ENCODE peak calls at places on chromosomes 13 and 19, in four cellular contexts. One of them, this sample, is unnamed. For H3K9me3 and H3K4me1, the result is how much of the 10 kb centered on the place peaks cover.

GRCh38 chr13:113934576-113934975 is 39.3 kb downstream of the C13orf46 start:
- DNase-seq in fibroblast of lung: no peak
- DNase-seq in left lung: peak
- DNase-seq in SJSA1: no peak
- DNase-seq in this sample: no peak

GRCh38 chr13:76799696-76800095 is 86.5 kb downstream of the KCTD12 start:
- DNase-seq in fibroblast of lung: no peak
- DNase-seq in left lung: no peak
- DNase-seq in SJSA1: no peak
- DNase-seq in this sample: no peak

GRCh38 chr19:3665681-3666544 is 34.4 kb downstream of the PIP5K1C start:
- DNase-seq in fibroblast of lung: no peak
- DNase-seq in left lung: peak
- DNase-seq in SJSA1: peak
- DNase-seq in this sample: peak

GRCh38 chr19:22261596-22261995 is 24.6 kb upstream of the ZNF729 start:
- DNase-seq in fibroblast of lung: no peak
- DNase-seq in left lung: no peak
- DNase-seq in SJSA1: no peak
- DNase-seq in this sample: no peak

GRCh38 chr13:102002271-102002670 is 399.6 kb downstream of the FGF14 start:
- DNase-seq in fibroblast of lung: peak
- DNase-seq in left lung: no peak
- DNase-seq in SJSA1: no peak
- DNase-seq in this sample: no peak

GRCh38 chr13:113796948-113797676 is 38.1 kb downstream of the TMEM255B start:
- DNase-seq in fibroblast of lung: no peak
- DNase-seq in left lung: no peak
- DNase-seq in SJSA1: no peak
- DNase-seq in this sample: no peak

GRCh38 chr13:38664920-38665319 is 22.0 kb upstream of the FREM2 start:
- DNase-seq in fibroblast of lung: no peak
- DNase-seq in left lung: no peak
- DNase-seq in SJSA1: no peak
- DNase-seq in this sample: no peak

GRCh38 chr19:3463039-3463958 is 17.0 kb downstream of the SMIM24 start:
- DNase-seq in fibroblast of lung: no peak
- DNase-seq in left lung: no peak
- DNase-seq in SJSA1: no peak
- DNase-seq in this sample: no peak

GRCh38 chr19:45187421-45188100 is 9.0 kb downstream of the BLOC1S3 start:
- DNase-seq in fibroblast of lung: no peak
- DNase-seq in left lung: no peak
- DNase-seq in SJSA1: no peak
- DNase-seq in this sample: peak

GRCh38 chr13:99948907-99949656 is 22.5 kb downstream of the ZIC5 start:
- DNase-seq in fibroblast of lung: no peak
- DNase-seq in left lung: no peak
- DNase-seq in SJSA1: no peak
- DNase-seq in this sample: no peak

GRCh38 chr19:35738021-35738886 is 4.0 kb downstream of the IGFLR1 start:
- DNase-seq in fibroblast of lung: no peak
- DNase-seq in left lung: no peak
- DNase-seq in SJSA1: no peak
- DNase-seq in this sample: no peak

GRCh38 chr19:750640-751423 is at the start of gene MISP:
- DNase-seq in fibroblast of lung: no peak
- DNase-seq in left lung: peak
- DNase-seq in SJSA1: no peak
- DNase-seq in this sample: no peak

GRCh38 chr19:14031719-14032480 is at the start of gene IL27RA:
- DNase-seq in fibroblast of lung: peak
- DNase-seq in left lung: peak
- DNase-seq in SJSA1: peak
- DNase-seq in this sample: peak

GRCh38 chr13:45544520-45544919 is 71.0 kb downstream of the ERICH6B start:
- DNase-seq in fibroblast of lung: no peak
- DNase-seq in left lung: no peak
- DNase-seq in SJSA1: no peak
- DNase-seq in this sample: no peak

GRCh38 chr19:4233282-4233853 is 4.0 kb downstream of the EBI3 start:
- DNase-seq in fibroblast of lung: no peak
- DNase-seq in left lung: peak
- DNase-seq in SJSA1: no peak
- DNase-seq in this sample: peak

GRCh38 chr13:79709526-79709925 is 228.6 kb downstream of the NDFIP2 start:
- DNase-seq in fibroblast of lung: peak
- DNase-seq in left lung: no peak
- DNase-seq in SJSA1: no peak
- DNase-seq in this sample: no peak

GRCh38 chr19:45296365-45296764 is 26.3 kb downstream of the CKM start:
- DNase-seq in fibroblast of lung: no peak
- DNase-seq in left lung: no peak
- DNase-seq in SJSA1: no peak
- DNase-seq in this sample: no peak

GRCh38 chr19:12939292-12939606 is 840 bp downstream of the CALR start:
- DNase-seq in fibroblast of lung: peak
- DNase-seq in left lung: no peak
- DNase-seq in SJSA1: no peak
- DNase-seq in this sample: no peak

GRCh38 chr13:40352807-40353562 is 313.5 kb downstream of the FOXO1 start:
- DNase-seq in fibroblast of lung: peak
- DNase-seq in left lung: no peak
- DNase-seq in SJSA1: no peak
- DNase-seq in this sample: no peak

GRCh38 chr13:98515804-98516465 is 61.0 kb downstream of the STK24 start:
- DNase-seq in fibroblast of lung: peak
- DNase-seq in left lung: no peak
- DNase-seq in SJSA1: no peak
- DNase-seq in this sample: no peak

GRCh38 chr13:93270769-93271753 is 44.5 kb downstream of the GPC6 start:
- DNase-seq in fibroblast of lung: no peak
- DNase-seq in left lung: no peak
- DNase-seq in SJSA1: no peak
- DNase-seq in this sample: no peak

GRCh38 chr13:94829201-94829600 is 116.9 kb upstream of the SOX21 start:
- DNase-seq in fibroblast of lung: no peak
- DNase-seq in left lung: no peak
- DNase-seq in SJSA1: no peak
- DNase-seq in this sample: no peak

GRCh38 chr13:34208326-34208725 is 390.4 kb downstream of the RFC3 start:
- DNase-seq in fibroblast of lung: peak
- DNase-seq in left lung: no peak
- DNase-seq in SJSA1: peak
- DNase-seq in this sample: no peak

GRCh38 chr19:18046066-18046718 is 38.2 kb downstream of the ARRDC2 start:
- DNase-seq in fibroblast of lung: peak
- DNase-seq in left lung: no peak
- DNase-seq in SJSA1: peak
- DNase-seq in this sample: no peak

GRCh38 chr19:7994923-7995682 is 10.3 kb downstream of the ELAVL1 start:
- DNase-seq in fibroblast of lung: no peak
- DNase-seq in left lung: no peak
- DNase-seq in SJSA1: no peak
- DNase-seq in this sample: no peak

GRCh38 chr13:60765700-60766411 is 368.8 kb downstream of the TDRD3 start:
- DNase-seq in fibroblast of lung: peak
- DNase-seq in left lung: peak
- DNase-seq in SJSA1: no peak
- DNase-seq in this sample: no peak

GRCh38 chr13:113666951-113667701 is at the start of gene GRK1:
- DNase-seq in fibroblast of lung: no peak
- DNase-seq in left lung: peak
- DNase-seq in SJSA1: no peak
- DNase-seq in this sample: peak

GRCh38 chr13:30734434-30734833 is 909 bp upstream of the ALOX5AP start:
- DNase-seq in fibroblast of lung: peak
- DNase-seq in left lung: no peak
- DNase-seq in SJSA1: no peak
- DNase-seq in this sample: no peak

GRCh38 chr19:31223805-31224534 is 125.3 kb downstream of the TSHZ3 start:
- DNase-seq in fibroblast of lung: peak
- DNase-seq in left lung: no peak
- DNase-seq in SJSA1: peak
- DNase-seq in this sample: no peak

GRCh38 chr13:89568276-89568675 is 1779.2 kb upstream of the MIR17HG start:
- DNase-seq in fibroblast of lung: peak
- DNase-seq in left lung: no peak
- DNase-seq in SJSA1: no peak
- DNase-seq in this sample: no peak

GRCh38 chr19:44593294-44593693 is 20.1 kb upstream of the IGSF23 start:
- DNase-seq in fibroblast of lung: no peak
- DNase-seq in left lung: no peak
- DNase-seq in SJSA1: no peak
- DNase-seq in this sample: no peak

GRCh38 chr19:1843116-1843515 is 5.2 kb downstream of the REXO1 start:
- DNase-seq in fibroblast of lung: no peak
- DNase-seq in left lung: no peak
- DNase-seq in SJSA1: no peak
- DNase-seq in this sample: no peak

GRCh38 chr13:79124183-79124582 is 281.9 kb downstream of the RBM26 start:
- DNase-seq in fibroblast of lung: no peak
- DNase-seq in left lung: no peak
- DNase-seq in SJSA1: no peak
- DNase-seq in this sample: no peak

GRCh38 chr13:40318366-40318765 is 348.1 kb downstream of the FOXO1 start:
- DNase-seq in fibroblast of lung: no peak
- DNase-seq in left lung: peak
- DNase-seq in SJSA1: peak
- DNase-seq in this sample: no peak

GRCh38 chr19:7507884-7508283 is 8.0 kb upstream of the ZNF358 start:
- DNase-seq in fibroblast of lung: peak
- DNase-seq in left lung: peak
- DNase-seq in SJSA1: peak
- DNase-seq in this sample: no peak

GRCh38 chr19:6271721-6272410 is 7.9 kb downstream of the MLLT1 start:
- DNase-seq in fibroblast of lung: peak
- DNase-seq in left lung: peak
- DNase-seq in SJSA1: peak
- DNase-seq in this sample: no peak

GRCh38 chr13:98576215-98576945 is 527 bp downstream of the STK24 start:
- DNase-seq in fibroblast of lung: peak
- DNase-seq in left lung: peak
- DNase-seq in SJSA1: peak
- DNase-seq in this sample: peak

GRCh38 chr19:35377656-35378055 is 6.8 kb downstream of the GPR42 start:
- DNase-seq in fibroblast of lung: no peak
- DNase-seq in left lung: no peak
- DNase-seq in SJSA1: no peak
- DNase-seq in this sample: no peak

DNA sequence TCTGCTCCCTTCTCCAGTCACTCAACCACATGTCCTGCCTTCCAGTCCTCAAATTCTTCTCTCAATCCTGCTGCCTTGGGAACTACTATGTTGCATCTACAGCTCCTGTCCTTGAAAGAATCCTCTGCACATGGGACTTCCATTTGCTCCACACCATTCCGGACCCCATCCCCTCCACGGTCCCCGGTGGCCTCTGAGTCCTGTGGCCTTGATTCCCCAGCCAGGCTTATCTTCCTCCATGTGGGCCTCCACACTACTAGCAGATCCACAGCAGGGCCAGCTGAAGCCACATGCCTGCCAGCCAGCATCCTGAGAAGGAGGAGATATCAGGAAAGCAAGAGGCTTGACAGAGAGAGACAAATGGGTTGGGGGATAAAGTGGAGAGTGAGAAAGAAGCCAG is 1323.8 kb downstream of the UQCRFS1 start:
- DNase-seq in fibroblast of lung: no peak
- DNase-seq in left lung: no peak
- DNase-seq in SJSA1: no peak
- DNase-seq in this sample: no peak
- H3K9me3 ChIP-seq in fibroblast of lung: under half
- H3K9me3 ChIP-seq in left lung: under half
- H3K9me3 ChIP-seq in SJSA1: under half
- H3K9me3 ChIP-seq in this sample: under half

DNA sequence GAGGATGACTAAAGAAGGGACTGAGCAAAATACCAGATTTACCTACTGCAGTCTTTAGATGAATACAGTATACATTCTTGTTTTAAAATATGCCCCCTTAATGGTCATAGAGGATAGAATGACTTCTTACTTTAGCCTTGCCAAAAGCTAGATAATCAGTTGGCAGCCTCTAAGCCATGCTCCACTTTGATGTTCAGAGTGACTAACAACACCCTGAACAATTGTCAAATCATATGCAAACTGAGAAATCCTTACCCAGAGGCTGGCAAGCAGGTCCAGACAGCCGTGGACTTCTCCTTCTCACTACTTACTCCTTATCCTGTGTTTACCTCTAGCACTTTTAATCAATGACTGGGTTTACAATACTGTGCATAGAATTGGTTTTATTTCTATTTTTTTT is 23.6 kb upstream of the PHF11 start:
- DNase-seq in fibroblast of lung: peak
- DNase-seq in left lung: no peak
- DNase-seq in SJSA1: no peak
- DNase-seq in this sample: no peak
- H3K27ac ChIP-seq in fibroblast of lung: no peak
- H3K27ac ChIP-seq in left lung: no peak
- H3K27ac ChIP-seq in SJSA1: no peak
- H3K27ac ChIP-seq in this sample: no peak

GRCh38 chr19:15401397-15401710 is 17.4 kb downstream of the AKAP8L start:
- DNase-seq in fibroblast of lung: no peak
- DNase-seq in left lung: no peak
- DNase-seq in SJSA1: no peak
- DNase-seq in this sample: no peak

GRCh38 chr19:15404097-15404779 is 14.6 kb downstream of the AKAP8L start:
- DNase-seq in fibroblast of lung: no peak
- DNase-seq in left lung: no peak
- DNase-seq in SJSA1: no peak
- DNase-seq in this sample: no peak

GRCh38 chr19:15403151-15403531 is 15.6 kb downstream of the AKAP8L start:
- DNase-seq in fibroblast of lung: no peak
- DNase-seq in left lung: no peak
- DNase-seq in SJSA1: no peak
- DNase-seq in this sample: no peak

GRCh38 chr19:15400521-15401396 is 18.0 kb downstream of the AKAP8L start:
- DNase-seq in fibroblast of lung: no peak
- DNase-seq in left lung: no peak
- DNase-seq in SJSA1: no peak
- DNase-seq in this sample: no peak

GRCh38 chr19:15402411-15403150 is 16.2 kb downstream of the AKAP8L start:
- DNase-seq in fibroblast of lung: no peak
- DNase-seq in left lung: no peak
- DNase-seq in SJSA1: no peak
- DNase-seq in this sample: no peak
- H3K4me1 ChIP-seq in fibroblast of lung: under half
- H3K4me1 ChIP-seq in left lung: under half
- H3K4me1 ChIP-seq in SJSA1: under half
- H3K4me1 ChIP-seq in this sample: under half

DNA sequence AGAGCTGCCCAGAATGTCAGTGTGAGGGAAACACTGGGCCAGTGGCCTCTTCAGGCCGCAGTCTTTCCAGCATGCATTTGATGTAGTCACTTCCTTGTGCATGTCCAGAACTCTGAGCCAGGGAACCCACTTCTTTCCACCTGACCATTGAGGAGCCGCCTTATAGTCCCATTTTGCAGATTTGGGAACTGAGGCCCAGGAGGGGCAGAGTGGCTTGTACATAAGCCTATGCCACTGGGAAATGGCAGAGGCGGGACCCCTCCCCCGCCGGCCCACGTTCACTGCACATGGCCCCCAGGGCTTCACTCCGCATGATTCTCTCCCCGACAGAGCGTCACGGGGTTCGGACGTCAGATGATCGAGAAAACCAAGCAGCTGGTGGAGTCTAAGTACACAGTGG is 5.6 kb upstream of the SPIB start:
- DNase-seq in fibroblast of lung: no peak
- DNase-seq in left lung: no peak
- DNase-seq in SJSA1: no peak
- DNase-seq in this sample: no peak
- H3K9me3 ChIP-seq in fibroblast of lung: under half
- H3K9me3 ChIP-seq in left lung: under half
- H3K9me3 ChIP-seq in SJSA1: under half
- H3K9me3 ChIP-seq in this sample: under half